ENCODE peak calls at places on chromosome 13, in six cellular contexts. V is PC-3; W is kidney epithelial cell; L is HCEC 1CT; O is activated CD4-positive, alpha-beta T cell treated with anti-CD3 and anti-CD28 coated beads, Interleukin-2, amount 10 ng/mL, durations not matched to agents 24 days and 14 days; Q is OCI-LY7. U is an unnamed sample.

GRCh38 chr13:103469771-103470170 is 403.6 kb upstream of the SLC10A2 start:
- DNase-seq in W (no peak), L (no peak), V (no peak), O (no peak), Q (no peak), U (no peak)

GRCh38 chr13:112896736-112897602 is 72.0 kb upstream of the MCF2L start:
- DNase-seq in V (no peak), W (no peak), L (no peak), O (no peak), Q (no peak), U (no peak)

GRCh38 chr13:109743706-109744453 is 42.5 kb downstream of the IRS2 start:
- DNase-seq in W (peak), L (peak), Q (peak), V (peak), O (peak), U (no peak)

GRCh38 chr13:36531746-36532486 is 99.6 kb downstream of the CCNA1 start:
- DNase-seq in O (peak), V (peak), W (no peak), L (no peak), Q (no peak), U (no peak)

GRCh38 chr13:98810746-98811145 is 58.3 kb upstream of the SLC15A1 start:
- DNase-seq in O (no peak), L (peak), V (no peak), W (no peak), Q (no peak), U (no peak)

GRCh38 chr13:110298566-110299321 is 8.2 kb downstream of the COL4A1 start:
- DNase-seq in L (no peak), V (no peak), O (peak), W (no peak), Q (no peak), U (peak)

GRCh38 chr13:113753171-113753570 is 5.9 kb upstream of the TMEM255B start:
- DNase-seq in L (no peak), V (no peak), O (no peak), Q (no peak), W (no peak), U (no peak)

GRCh38 chr13:74187564-74187963 is 53.4 kb upstream of the KLF12 start:
- DNase-seq in V (peak), L (peak), W (peak), Q (no peak), O (no peak), U (no peak)

GRCh38 chr13:72637561-72637960 is 89.9 kb downstream of the MZT1 start:
- DNase-seq in W (no peak), Q (no peak), O (no peak), L (no peak), V (no peak), U (no peak)

GRCh38 chr13:19836472-19836871 is 27.0 kb downstream of the ZMYM5 start:
- DNase-seq in O (no peak), L (peak), V (peak), Q (no peak), W (no peak), U (no peak)

GRCh38 chr13:102814793-102815192 is 15.9 kb downstream of the BIVM start:
- DNase-seq in W (no peak), V (no peak), Q (no peak), L (no peak), O (no peak), U (no peak)

GRCh38 chr13:95643814-95644598 is 500 bp downstream of the DZIP1 start:
- DNase-seq in W (no peak), V (no peak), O (no peak), L (peak), Q (no peak), U (no peak)

GRCh38 chr13:46487748-46488147 is 65.2 kb upstream of the LRCH1 start:
- DNase-seq in L (no peak), W (no peak), O (no peak), V (no peak), Q (no peak), U (no peak)

GRCh38 chr13:101751488-101751887 is 299.0 kb downstream of the ITGBL1 start:
- DNase-seq in V (peak), O (no peak), L (peak), Q (no peak), W (no peak), U (no peak)

GRCh38 chr13:30872685-30873443 is 33.2 kb upstream of the MEDAG start:
- DNase-seq in W (peak), V (no peak), L (peak), O (no peak), Q (no peak), U (peak)

GRCh38 chr13:46603165-46603603 is 50.2 kb downstream of the LRCH1 start:
- DNase-seq in V (peak), L (peak), O (no peak), W (no peak), Q (peak), U (no peak)

GRCh38 chr13:86161257-86161656 is 362.0 kb upstream of the SLITRK6 start:
- DNase-seq in V (no peak), W (no peak), O (no peak), Q (no peak), L (no peak), U (no peak)

GRCh38 chr13:93744033-93744432 is 517.4 kb downstream of the GPC6 start:
- DNase-seq in L (no peak), V (no peak), Q (no peak), O (no peak), W (no peak), U (no peak)

GRCh38 chr13:99217461-99218101 is 16.9 kb downstream of the UBAC2 start:
- DNase-seq in W (no peak), Q (no peak), V (no peak), O (no peak), L (no peak), U (no peak)

GRCh38 chr13:54965881-54966280 is 1937.3 kb downstream of the OLFM4 start:
- DNase-seq in W (peak), O (no peak), Q (no peak), V (no peak), L (no peak), U (no peak)

GRCh38 chr13:97809576-97809975 is 143.9 kb upstream of the IPO5 start:
- DNase-seq in O (no peak), V (peak), L (peak), W (no peak), Q (no peak), U (no peak)

GRCh38 chr13:71880753-71881541 is 13.9 kb upstream of the DACH1 start:
- DNase-seq in L (no peak), W (peak), V (peak), O (no peak), Q (no peak), U (no peak)

GRCh38 chr13:109904218-109904617 is 117.8 kb upstream of the IRS2 start:
- DNase-seq in W (no peak), O (no peak), V (no peak), L (peak), Q (peak), U (no peak)

GRCh38 chr13:39910833-39911232 is 255.4 kb downstream of the COG6 start:
- DNase-seq in W (no peak), V (no peak), Q (no peak), O (no peak), L (no peak), U (no peak)

GRCh38 chr13:104006625-104007061 is 940.4 kb upstream of the SLC10A2 start:
- DNase-seq in W (peak), L (no peak), Q (no peak), O (no peak), V (peak), U (no peak)

GRCh38 chr13:78660130-78660857 is 1.3 kb upstream of the OBI1 start:
- DNase-seq in O (peak), V (no peak), L (no peak), Q (peak), W (no peak), U (no peak)

GRCh38 chr13:40653558-40654318 is 12.7 kb downstream of the FOXO1 start:
- DNase-seq in Q (peak), V (no peak), O (no peak), W (no peak), L (no peak), U (no peak)

GRCh38 chr13:27415116-27415515 is 9.3 kb upstream of the GTF3A start:
- DNase-seq in V (no peak), L (no peak), W (no peak), Q (no peak), O (no peak), U (no peak)

GRCh38 chr13:79434578-79434977 is 28.5 kb upstream of the RBM26 start:
- DNase-seq in L (peak), Q (no peak), W (no peak), O (no peak), V (no peak), U (no peak)

GRCh38 chr13:39417643-39418042 is 185.3 kb downstream of the LHFPL6 start:
- DNase-seq in O (no peak), Q (no peak), V (peak), L (peak), W (peak), U (no peak)

GRCh38 chr13:45928196-45928595 is 76.6 kb upstream of the SIAH3 start:
- DNase-seq in W (no peak), V (no peak), L (no peak), O (no peak), Q (no peak), U (no peak)

GRCh38 chr13:29551214-29551613 is 44.3 kb downstream of the SLC7A1 start:
- DNase-seq in W (no peak), Q (no peak), O (no peak), V (no peak), L (no peak), U (no peak)

GRCh38 chr13:30431269-30431950 is 9.1 kb downstream of the UBE2L5 start:
- DNase-seq in V (peak), W (no peak), Q (no peak), O (no peak), L (no peak), U (no peak)

GRCh38 chr13:89205856-89206255 is 1534.7 kb downstream of the SLITRK5 start:
- DNase-seq in Q (no peak), W (no peak), O (no peak), L (peak), V (no peak), U (no peak)

GRCh38 chr13:65638572-65639168 is 1591.5 kb downstream of the PCDH9 start:
- DNase-seq in Q (peak), O (peak), V (peak), L (peak), W (no peak), U (no peak)

GRCh38 chr13:74675185-74675584 is 541.0 kb upstream of the KLF12 start:
- DNase-seq in L (peak), Q (no peak), W (peak), O (no peak), V (no peak), U (no peak)

GRCh38 chr13:100436099-100436498 is 152.5 kb downstream of the GGACT start:
- DNase-seq in L (no peak), W (no peak), V (no peak), O (peak), Q (no peak), U (no peak)

U was measured in coronary artery.